ENCODE peak calls at places on chromosomes 16 and 17, in five cellular contexts. One of them, this sample, is unnamed. For H3K4me1, the result is how much of the 10 kb centered on the place peaks cover.

GRCh38 chr17:77677210-77677609 is 281.3 kb upstream of the TNRC6C start:
- DNase-seq in fibroblast of lung: no peak
- DNase-seq in right cardiac atrium: no peak
- DNase-seq in ovary: no peak
- DNase-seq in small intestine: no peak
- DNase-seq in this sample: no peak

GRCh38 chr16:53502331-53503269 is at the start of gene AKTIP:
- DNase-seq in fibroblast of lung: peak
- DNase-seq in small intestine: peak
- DNase-seq in ovary: no peak
- DNase-seq in right cardiac atrium: no peak
- DNase-seq in this sample: no peak

GRCh38 chr17:43332211-43332610 is 66.6 kb upstream of the ARL4D start:
- DNase-seq in ovary: no peak
- DNase-seq in fibroblast of lung: no peak
- DNase-seq in small intestine: no peak
- DNase-seq in right cardiac atrium: no peak
- DNase-seq in this sample: no peak

GRCh38 chr16:55711959-55712876 is 56.4 kb downstream of the SLC6A2 start:
- DNase-seq in right cardiac atrium: peak
- DNase-seq in fibroblast of lung: peak
- DNase-seq in small intestine: peak
- DNase-seq in ovary: peak
- DNase-seq in this sample: peak

GRCh38 chr17:39679521-39680192 is 8.2 kb downstream of the PGAP3 start:
- DNase-seq in fibroblast of lung: no peak
- DNase-seq in small intestine: peak
- DNase-seq in ovary: no peak
- DNase-seq in right cardiac atrium: peak
- DNase-seq in this sample: no peak

GRCh38 chr17:28598389-28598788 is 436 bp downstream of the SPAG5 start:
- DNase-seq in ovary: no peak
- DNase-seq in fibroblast of lung: no peak
- DNase-seq in small intestine: no peak
- DNase-seq in right cardiac atrium: no peak
- DNase-seq in this sample: no peak

GRCh38 chr16:6146874-6147425 is 1049.4 kb upstream of the EEF2KMT start:
- DNase-seq in ovary: no peak
- DNase-seq in small intestine: no peak
- DNase-seq in right cardiac atrium: no peak
- DNase-seq in fibroblast of lung: no peak
- DNase-seq in this sample: no peak

GRCh38 chr16:57955572-57955971 is 15.4 kb downstream of the CNGB1 start:
- DNase-seq in fibroblast of lung: peak
- DNase-seq in small intestine: no peak
- DNase-seq in ovary: peak
- DNase-seq in right cardiac atrium: no peak
- DNase-seq in this sample: no peak

GRCh38 chr17:63433746-63434591 is 12.1 kb downstream of the CYB561 start:
- DNase-seq in fibroblast of lung: peak
- DNase-seq in ovary: peak
- DNase-seq in right cardiac atrium: peak
- DNase-seq in small intestine: peak
- DNase-seq in this sample: peak

GRCh38 chr17:48998557-48999440 is 1.6 kb downstream of the IGF2BP1 start:
- DNase-seq in right cardiac atrium: no peak
- DNase-seq in ovary: no peak
- DNase-seq in fibroblast of lung: peak
- DNase-seq in small intestine: no peak
- DNase-seq in this sample: no peak

GRCh38 chr16:11848842-11849241 is 2.5 kb downstream of the RSL1D1 start:
- DNase-seq in fibroblast of lung: peak
- DNase-seq in small intestine: no peak
- DNase-seq in right cardiac atrium: no peak
- DNase-seq in ovary: no peak
- DNase-seq in this sample: no peak

GRCh38 chr17:17994271-17994670 is 21.6 kb downstream of the DRC3 start:
- DNase-seq in ovary: peak
- DNase-seq in right cardiac atrium: peak
- DNase-seq in small intestine: no peak
- DNase-seq in fibroblast of lung: no peak
- DNase-seq in this sample: no peak

GRCh38 chr16:89316701-89317100 is 99.2 kb downstream of the ZNF778 start:
- DNase-seq in small intestine: no peak
- DNase-seq in ovary: no peak
- DNase-seq in right cardiac atrium: peak
- DNase-seq in fibroblast of lung: no peak
- DNase-seq in this sample: no peak

GRCh38 chr17:58320570-58321323 is 7.8 kb downstream of the TSPOAP1 start:
- DNase-seq in right cardiac atrium: no peak
- DNase-seq in fibroblast of lung: no peak
- DNase-seq in ovary: peak
- DNase-seq in small intestine: no peak
- DNase-seq in this sample: no peak

GRCh38 chr16:74020086-74020670 is 276.4 kb upstream of the PSMD7 start:
- DNase-seq in ovary: no peak
- DNase-seq in right cardiac atrium: no peak
- DNase-seq in small intestine: no peak
- DNase-seq in fibroblast of lung: no peak
- DNase-seq in this sample: no peak

GRCh38 chr16:74480150-74481029 is 59.1 kb upstream of the CLEC18B start:
- DNase-seq in right cardiac atrium: peak
- DNase-seq in small intestine: peak
- DNase-seq in ovary: no peak
- DNase-seq in fibroblast of lung: peak
- DNase-seq in this sample: no peak

GRCh38 chr17:57114085-57114673 is 29.1 kb downstream of the AKAP1 start:
- DNase-seq in small intestine: peak
- DNase-seq in right cardiac atrium: peak
- DNase-seq in fibroblast of lung: no peak
- DNase-seq in ovary: peak
- DNase-seq in this sample: no peak

GRCh38 chr16:88766975-88767374 is 18.0 kb downstream of the PIEZO1 start:
- DNase-seq in ovary: no peak
- DNase-seq in small intestine: no peak
- DNase-seq in fibroblast of lung: no peak
- DNase-seq in right cardiac atrium: no peak
- DNase-seq in this sample: no peak

GRCh38 chr17:80984749-80985148 is 6.9 kb upstream of the CHMP6 start:
- DNase-seq in fibroblast of lung: peak
- DNase-seq in small intestine: peak
- DNase-seq in ovary: peak
- DNase-seq in right cardiac atrium: peak
- DNase-seq in this sample: no peak

GRCh38 chr17:28956861-28957260 is 5.5 kb upstream of the PHF12 start:
- DNase-seq in right cardiac atrium: no peak
- DNase-seq in fibroblast of lung: no peak
- DNase-seq in small intestine: no peak
- DNase-seq in ovary: peak
- DNase-seq in this sample: no peak

GRCh38 chr16:65519402-65519801 is 397.5 kb upstream of the CDH11 start:
- DNase-seq in fibroblast of lung: no peak
- DNase-seq in small intestine: no peak
- DNase-seq in ovary: no peak
- DNase-seq in right cardiac atrium: no peak
- DNase-seq in this sample: no peak

GRCh38 chr16:8714143-8714542 is 39.7 kb downstream of the ABAT start:
- DNase-seq in fibroblast of lung: no peak
- DNase-seq in small intestine: no peak
- DNase-seq in right cardiac atrium: no peak
- DNase-seq in ovary: no peak
- DNase-seq in this sample: no peak

GRCh38 chr17:34667656-34668055 is 88.3 kb downstream of the TMEM132E start:
- DNase-seq in small intestine: peak
- DNase-seq in right cardiac atrium: no peak
- DNase-seq in fibroblast of lung: no peak
- DNase-seq in ovary: no peak
- DNase-seq in this sample: no peak

GRCh38 chr17:68509151-68510057 is 2.8 kb upstream of the PRKAR1A start:
- DNase-seq in small intestine: no peak
- DNase-seq in right cardiac atrium: peak
- DNase-seq in fibroblast of lung: no peak
- DNase-seq in ovary: peak
- DNase-seq in this sample: no peak

GRCh38 chr16:677306-678190 is 2.1 kb downstream of the RHBDL1 start:
- DNase-seq in small intestine: no peak
- DNase-seq in fibroblast of lung: no peak
- DNase-seq in ovary: no peak
- DNase-seq in right cardiac atrium: no peak
- DNase-seq in this sample: no peak

GRCh38 chr16:85931596-85932402 is 32.8 kb downstream of the IRF8 start:
- DNase-seq in ovary: no peak
- DNase-seq in right cardiac atrium: no peak
- DNase-seq in fibroblast of lung: no peak
- DNase-seq in small intestine: no peak
- DNase-seq in this sample: no peak

GRCh38 chr17:77602062-77602746 is 356.3 kb upstream of the TNRC6C start:
- DNase-seq in ovary: peak
- DNase-seq in small intestine: no peak
- DNase-seq in right cardiac atrium: peak
- DNase-seq in fibroblast of lung: peak
- DNase-seq in this sample: peak

GRCh38 chr16:89037261-89038152 is 56.1 kb upstream of the ACSF3 start:
- DNase-seq in ovary: peak
- DNase-seq in fibroblast of lung: peak
- DNase-seq in small intestine: no peak
- DNase-seq in right cardiac atrium: peak
- DNase-seq in this sample: no peak

GRCh38 chr16:8795818-8796217 is 1.6 kb downstream of the TMEM186 start:
- DNase-seq in fibroblast of lung: no peak
- DNase-seq in right cardiac atrium: no peak
- DNase-seq in small intestine: no peak
- DNase-seq in ovary: no peak
- DNase-seq in this sample: no peak

GRCh38 chr17:17214646-17215436 is 8.7 kb upstream of the PLD6 start:
- DNase-seq in right cardiac atrium: no peak
- DNase-seq in ovary: no peak
- DNase-seq in small intestine: no peak
- DNase-seq in fibroblast of lung: no peak
- DNase-seq in this sample: no peak

GRCh38 chr16:52912565-52913173 is 140.0 kb downstream of the CHD9NB start:
- DNase-seq in fibroblast of lung: peak
- DNase-seq in small intestine: peak
- DNase-seq in right cardiac atrium: peak
- DNase-seq in ovary: peak
- DNase-seq in this sample: no peak

DNA sequence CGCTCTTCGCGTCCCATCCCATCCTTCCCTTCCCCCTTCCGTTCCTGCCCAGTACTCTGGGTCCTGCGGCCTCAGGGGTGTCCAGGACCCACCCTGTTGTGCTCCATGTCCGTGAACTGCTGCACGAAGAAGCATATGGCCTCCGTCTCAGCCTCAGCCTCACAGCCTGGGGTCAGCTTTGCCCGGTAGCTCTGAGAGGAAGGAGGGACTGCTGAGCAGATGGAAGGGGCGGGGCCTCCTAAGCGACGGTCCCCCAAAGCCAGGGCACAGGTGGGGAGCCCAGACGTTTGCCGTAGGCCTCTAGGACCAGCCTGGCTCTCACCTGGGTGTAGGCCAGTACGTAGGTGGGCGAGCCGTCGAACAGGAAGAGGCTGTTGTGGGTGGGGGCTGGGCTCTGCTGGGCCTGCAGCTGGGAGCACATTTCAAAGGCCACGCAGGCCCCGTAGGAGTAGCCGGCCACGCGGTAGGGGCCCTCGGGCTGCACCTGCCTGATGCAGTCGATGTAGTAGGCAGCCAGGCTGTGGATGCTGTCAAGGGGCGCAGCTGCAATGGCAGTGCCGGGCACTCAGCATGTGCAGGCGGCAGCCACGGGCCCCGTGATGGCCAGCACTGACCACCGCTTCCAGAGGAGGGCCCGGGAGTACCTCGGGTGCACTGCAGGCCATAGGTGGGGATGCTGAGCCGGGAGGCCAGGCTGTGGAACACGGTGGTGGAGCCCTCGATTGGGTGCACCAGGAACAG is 14.6 kb upstream of the DUS1L start:
- DNase-seq in ovary: no peak
- DNase-seq in fibroblast of lung: no peak
- DNase-seq in small intestine: no peak
- DNase-seq in right cardiac atrium: peak
- DNase-seq in this sample: no peak
- H3K27ac ChIP-seq in ovary: no peak
- H3K27ac ChIP-seq in fibroblast of lung: no peak
- H3K27ac ChIP-seq in small intestine: no peak
- H3K27ac ChIP-seq in right cardiac atrium: no peak
- H3K27ac ChIP-seq in this sample: no peak

GRCh38 chr16:4514606-4515005 is 24.0 kb downstream of the CDIP1 start:
- DNase-seq in small intestine: no peak
- DNase-seq in fibroblast of lung: no peak
- DNase-seq in right cardiac atrium: peak
- DNase-seq in ovary: no peak
- DNase-seq in this sample: no peak

GRCh38 chr16:4513881-4514280 is 24.7 kb downstream of the CDIP1 start:
- DNase-seq in ovary: no peak
- DNase-seq in fibroblast of lung: no peak
- DNase-seq in right cardiac atrium: no peak
- DNase-seq in small intestine: no peak
- DNase-seq in this sample: no peak

GRCh38 chr16:4513086-4513860 is 25.3 kb downstream of the CDIP1 start:
- DNase-seq in fibroblast of lung: no peak
- DNase-seq in small intestine: no peak
- DNase-seq in right cardiac atrium: peak
- DNase-seq in ovary: no peak
- DNase-seq in this sample: no peak

GRCh38 chr16:4517812-4518211 is 20.8 kb downstream of the CDIP1 start:
- DNase-seq in right cardiac atrium: no peak
- DNase-seq in small intestine: no peak
- DNase-seq in fibroblast of lung: peak
- DNase-seq in ovary: no peak
- DNase-seq in this sample: no peak

GRCh38 chr16:4515611-4516233 is 22.9 kb downstream of the CDIP1 start:
- DNase-seq in fibroblast of lung: no peak
- DNase-seq in ovary: no peak
- DNase-seq in small intestine: no peak
- DNase-seq in right cardiac atrium: no peak
- DNase-seq in this sample: no peak
- H3K4me3 ChIP-seq in fibroblast of lung: no peak
- H3K4me3 ChIP-seq in ovary: no peak
- H3K4me3 ChIP-seq in small intestine: no peak
- H3K4me3 ChIP-seq in right cardiac atrium: no peak
- H3K4me3 ChIP-seq in this sample: no peak

DNA sequence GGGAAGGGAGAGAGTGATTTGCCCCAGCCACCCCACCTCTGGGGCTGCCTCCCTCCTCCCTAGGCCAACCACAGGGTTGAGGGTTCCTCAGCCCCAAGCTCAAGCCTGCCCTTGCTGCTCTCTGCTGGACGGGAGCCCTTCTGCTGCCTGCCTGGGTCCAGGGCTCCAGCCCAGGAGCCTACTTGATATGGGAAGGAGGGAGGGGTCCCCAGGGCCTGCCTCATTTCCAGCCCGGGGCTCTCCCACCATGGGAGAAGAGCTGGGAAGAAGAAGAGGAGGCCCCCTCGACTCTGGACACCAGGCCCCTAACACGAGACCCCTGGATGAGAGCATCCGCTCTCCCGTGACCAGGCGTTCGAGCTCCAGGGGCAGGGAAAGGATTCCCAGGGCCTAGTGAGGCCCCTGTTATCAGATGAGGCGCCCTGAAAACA is 726 bp downstream of the SLC16A5 start:
- DNase-seq in small intestine: no peak
- DNase-seq in right cardiac atrium: peak
- DNase-seq in fibroblast of lung: no peak
- DNase-seq in ovary: no peak
- DNase-seq in this sample: no peak
- H3K4me1 ChIP-seq in small intestine: under half
- H3K4me1 ChIP-seq in right cardiac atrium: under half
- H3K4me1 ChIP-seq in fibroblast of lung: under half
- H3K4me1 ChIP-seq in ovary: under half
- H3K4me1 ChIP-seq in this sample: under half

GRCh38 chr16:69382421-69382820 is 3.4 kb downstream of the TERF2 start:
- DNase-seq in ovary: no peak
- DNase-seq in small intestine: no peak
- DNase-seq in right cardiac atrium: no peak
- DNase-seq in fibroblast of lung: no peak
- DNase-seq in this sample: no peak
- H3K27ac ChIP-seq in ovary: no peak
- H3K27ac ChIP-seq in small intestine: no peak
- H3K27ac ChIP-seq in right cardiac atrium: no peak
- H3K27ac ChIP-seq in fibroblast of lung: no peak
- H3K27ac ChIP-seq in this sample: no peak